ENCODE peak calls at places on chromosomes 6 and 20, in ten cellular contexts. One of them, this sample, is unnamed.

GRCh38 chr6:120869397-120869796 is 464.9 kb downstream of the TBC1D32 start:
- DNase-seq in AG04450: no peak
- DNase-seq in astrocyte of the spinal cord: peak; percentile 2
- DNase-seq in fibroblast of the aortic adventitia: no peak
- DNase-seq in fibroblast of mammary gland: no peak
- DNase-seq in cardiac muscle cell: no peak
- DNase-seq in neural crest cell: peak; percentile 11
- DNase-seq in AG09309: no peak
- DNase-seq in nephron progenitor cell: peak; percentile 52
- DNase-seq in endothelial cell: peak; percentile 55
- DNase-seq in this sample: no peak

GRCh38 chr6:113697642-113698410 is 159.3 kb upstream of the MARCKS start:
- DNase-seq in AG04450: peak; percentile 90
- DNase-seq in astrocyte of the spinal cord: peak; percentile 90
- DNase-seq in fibroblast of the aortic adventitia: peak; percentile 88
- DNase-seq in fibroblast of mammary gland: peak; percentile 93
- DNase-seq in cardiac muscle cell: peak; percentile 86
- DNase-seq in neural crest cell: no peak
- DNase-seq in AG09309: peak; percentile 82
- DNase-seq in nephron progenitor cell: no peak
- DNase-seq in endothelial cell: no peak
- DNase-seq in this sample: peak; percentile 84

GRCh38 chr6:89599727-89600126 is 38.8 kb downstream of the LYRM2 start:
- DNase-seq in AG04450: no peak
- DNase-seq in astrocyte of the spinal cord: no peak
- DNase-seq in fibroblast of the aortic adventitia: no peak
- DNase-seq in fibroblast of mammary gland: no peak
- DNase-seq in cardiac muscle cell: no peak
- DNase-seq in neural crest cell: no peak
- DNase-seq in AG09309: no peak
- DNase-seq in nephron progenitor cell: peak; percentile 19
- DNase-seq in endothelial cell: no peak
- DNase-seq in this sample: no peak

GRCh38 chr6:30979690-30980089 is 3.8 kb upstream of the MUC21 start:
- DNase-seq in AG04450: no peak
- DNase-seq in astrocyte of the spinal cord: no peak
- DNase-seq in fibroblast of the aortic adventitia: no peak
- DNase-seq in fibroblast of mammary gland: no peak
- DNase-seq in cardiac muscle cell: no peak
- DNase-seq in neural crest cell: no peak
- DNase-seq in AG09309: no peak
- DNase-seq in nephron progenitor cell: no peak
- DNase-seq in endothelial cell: no peak
- DNase-seq in this sample: no peak

GRCh38 chr20:35001596-35002362 is 46.1 kb downstream of the MYH7B start:
- DNase-seq in AG04450: no peak
- DNase-seq in astrocyte of the spinal cord: no peak
- DNase-seq in fibroblast of the aortic adventitia: no peak
- DNase-seq in fibroblast of mammary gland: no peak
- DNase-seq in cardiac muscle cell: no peak
- DNase-seq in neural crest cell: no peak
- DNase-seq in AG09309: no peak
- DNase-seq in nephron progenitor cell: no peak
- DNase-seq in endothelial cell: no peak
- DNase-seq in this sample: no peak

GRCh38 chr6:136927313-136927712 is 5.2 kb downstream of the SLC35D3 start:
- DNase-seq in AG04450: no peak
- DNase-seq in astrocyte of the spinal cord: no peak
- DNase-seq in fibroblast of the aortic adventitia: no peak
- DNase-seq in fibroblast of mammary gland: no peak
- DNase-seq in cardiac muscle cell: peak; percentile 25
- DNase-seq in neural crest cell: no peak
- DNase-seq in AG09309: no peak
- DNase-seq in nephron progenitor cell: no peak
- DNase-seq in endothelial cell: peak; percentile 48
- DNase-seq in this sample: no peak

GRCh38 chr6:33839399-33840063 is 35.7 kb upstream of the MLN start:
- DNase-seq in AG04450: no peak
- DNase-seq in astrocyte of the spinal cord: no peak
- DNase-seq in fibroblast of the aortic adventitia: no peak
- DNase-seq in fibroblast of mammary gland: no peak
- DNase-seq in cardiac muscle cell: no peak
- DNase-seq in neural crest cell: no peak
- DNase-seq in AG09309: no peak
- DNase-seq in nephron progenitor cell: no peak
- DNase-seq in endothelial cell: no peak
- DNase-seq in this sample: no peak

GRCh38 chr6:38678178-38678760 is 24.7 kb downstream of the GLO1 start:
- DNase-seq in AG04450: no peak
- DNase-seq in astrocyte of the spinal cord: no peak
- DNase-seq in fibroblast of the aortic adventitia: no peak
- DNase-seq in fibroblast of mammary gland: no peak
- DNase-seq in cardiac muscle cell: no peak
- DNase-seq in neural crest cell: no peak
- DNase-seq in AG09309: no peak
- DNase-seq in nephron progenitor cell: no peak
- DNase-seq in endothelial cell: no peak
- DNase-seq in this sample: no peak

GRCh38 chr20:40835321-40835720 is 146.3 kb upstream of the MAFB start:
- DNase-seq in AG04450: no peak
- DNase-seq in astrocyte of the spinal cord: no peak
- DNase-seq in fibroblast of the aortic adventitia: no peak
- DNase-seq in fibroblast of mammary gland: no peak
- DNase-seq in cardiac muscle cell: no peak
- DNase-seq in neural crest cell: no peak
- DNase-seq in AG09309: no peak
- DNase-seq in nephron progenitor cell: no peak
- DNase-seq in endothelial cell: no peak
- DNase-seq in this sample: no peak

GRCh38 chr6:56938634-56939294 is 16.1 kb upstream of the BEND6 start:
- DNase-seq in AG04450: peak; percentile 88
- DNase-seq in astrocyte of the spinal cord: peak; percentile 99
- DNase-seq in fibroblast of the aortic adventitia: peak; percentile 100
- DNase-seq in fibroblast of mammary gland: peak; percentile 100
- DNase-seq in cardiac muscle cell: peak; percentile 92
- DNase-seq in neural crest cell: no peak
- DNase-seq in AG09309: peak; percentile 99
- DNase-seq in nephron progenitor cell: no peak
- DNase-seq in endothelial cell: no peak
- DNase-seq in this sample: peak; percentile 98

GRCh38 chr6:16683524-16684194 is 77.6 kb downstream of the ATXN1 start:
- DNase-seq in AG04450: no peak
- DNase-seq in astrocyte of the spinal cord: peak; percentile 82
- DNase-seq in fibroblast of the aortic adventitia: peak; percentile 81
- DNase-seq in fibroblast of mammary gland: peak; percentile 89
- DNase-seq in cardiac muscle cell: peak; percentile 85
- DNase-seq in neural crest cell: no peak
- DNase-seq in AG09309: no peak
- DNase-seq in nephron progenitor cell: no peak
- DNase-seq in endothelial cell: no peak
- DNase-seq in this sample: peak; percentile 74

GRCh38 chr6:34447915-34448314 is 18.0 kb upstream of the PACSIN1 start:
- DNase-seq in AG04450: no peak
- DNase-seq in astrocyte of the spinal cord: no peak
- DNase-seq in fibroblast of the aortic adventitia: no peak
- DNase-seq in fibroblast of mammary gland: no peak
- DNase-seq in cardiac muscle cell: no peak
- DNase-seq in neural crest cell: no peak
- DNase-seq in AG09309: no peak
- DNase-seq in nephron progenitor cell: peak; percentile 59
- DNase-seq in endothelial cell: no peak
- DNase-seq in this sample: no peak

DNA sequence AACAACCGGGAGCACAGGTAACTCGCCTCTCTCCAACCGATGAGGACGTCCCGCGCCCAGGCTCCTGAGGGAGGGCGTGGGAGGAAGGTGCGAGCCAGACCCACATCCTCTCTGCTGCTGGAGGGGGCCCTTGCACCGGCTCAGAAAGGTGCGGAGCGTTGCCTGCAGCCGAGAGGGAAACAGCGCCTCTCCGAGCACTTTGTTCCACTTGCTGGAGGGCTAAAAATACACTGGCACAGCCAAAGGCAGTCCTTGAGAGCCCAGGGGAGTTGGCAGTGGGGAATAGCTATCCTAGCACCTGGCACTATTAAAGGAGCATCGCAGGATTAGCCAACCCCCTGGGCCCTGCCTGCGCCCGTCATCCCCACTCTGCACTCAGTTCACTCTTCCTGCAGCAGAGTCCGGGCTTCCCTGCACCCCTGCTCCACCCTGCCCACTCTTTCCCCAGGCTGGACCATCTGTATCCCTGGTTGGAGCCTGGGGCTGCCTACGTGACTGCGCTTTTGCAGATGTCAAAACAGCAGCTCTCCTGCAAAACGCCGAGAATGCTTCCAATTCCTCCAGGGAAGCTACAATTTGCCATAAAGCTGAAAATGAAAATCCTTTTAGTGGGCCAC is 108.9 kb downstream of the SNX5 start:
- DNase-seq in AG04450: no peak
- DNase-seq in astrocyte of the spinal cord: no peak
- DNase-seq in fibroblast of the aortic adventitia: no peak
- DNase-seq in fibroblast of mammary gland: no peak
- DNase-seq in cardiac muscle cell: no peak
- DNase-seq in neural crest cell: no peak
- DNase-seq in AG09309: no peak
- DNase-seq in nephron progenitor cell: no peak
- DNase-seq in endothelial cell: no peak
- DNase-seq in this sample: no peak
- TF ChIP-seq CTCF in AG04450: no peak
- TF ChIP-seq CTCF in astrocyte of the spinal cord: no peak
- TF ChIP-seq CTCF in fibroblast of the aortic adventitia: no peak
- TF ChIP-seq CTCF in fibroblast of mammary gland: no peak
- TF ChIP-seq CTCF in cardiac muscle cell: no peak
- TF ChIP-seq CTCF in neural crest cell: no peak
- TF ChIP-seq CTCF in AG09309: no peak
- TF ChIP-seq CTCF in nephron progenitor cell: no peak
- TF ChIP-seq CTCF in endothelial cell: no peak
- TF ChIP-seq CTCF in this sample: no peak

DNA sequence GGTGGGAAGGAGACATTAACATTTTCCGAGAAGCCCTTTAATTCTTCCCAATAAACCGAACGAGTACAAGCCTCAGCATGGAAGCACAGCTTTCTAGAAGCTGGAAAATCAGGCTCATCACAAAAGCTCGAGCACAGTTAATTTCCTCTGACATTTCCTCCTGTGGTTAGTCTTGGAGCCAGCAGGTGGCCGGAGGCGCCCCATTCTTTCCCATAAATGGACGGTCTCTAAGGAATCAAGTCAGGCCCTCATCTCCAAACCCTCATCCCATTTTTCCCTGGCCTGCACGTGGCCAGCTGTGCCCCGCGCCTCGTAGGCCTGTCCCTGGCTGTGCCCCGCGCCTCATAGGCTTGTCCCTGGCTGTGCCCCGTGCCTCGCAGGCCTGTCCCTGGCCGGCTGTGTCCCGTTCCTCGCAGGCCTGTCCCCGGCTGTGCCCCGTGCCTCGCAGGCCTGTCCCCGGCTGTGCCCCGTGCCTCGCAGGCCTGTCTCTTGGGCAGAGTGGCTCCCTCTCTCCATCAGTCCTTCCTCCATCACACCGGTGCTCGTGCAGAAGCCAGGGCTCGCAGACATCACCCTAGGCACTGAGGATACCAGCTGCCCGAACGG is 19.7 kb upstream of the NTSR1 start:
- DNase-seq in AG04450: no peak
- DNase-seq in astrocyte of the spinal cord: peak; percentile 23
- DNase-seq in fibroblast of the aortic adventitia: no peak
- DNase-seq in fibroblast of mammary gland: no peak
- DNase-seq in cardiac muscle cell: no peak
- DNase-seq in neural crest cell: no peak
- DNase-seq in AG09309: no peak
- DNase-seq in nephron progenitor cell: no peak
- DNase-seq in endothelial cell: no peak
- DNase-seq in this sample: no peak
- TF ChIP-seq CTCF in AG04450: peak; percentile 45
- TF ChIP-seq CTCF in astrocyte of the spinal cord: peak; percentile 13
- TF ChIP-seq CTCF in fibroblast of the aortic adventitia: no peak
- TF ChIP-seq CTCF in fibroblast of mammary gland: peak; percentile 3
- TF ChIP-seq CTCF in cardiac muscle cell: peak; percentile 5
- TF ChIP-seq CTCF in neural crest cell: peak; percentile 33
- TF ChIP-seq CTCF in AG09309: peak; percentile 45
- TF ChIP-seq CTCF in nephron progenitor cell: peak; percentile 20
- TF ChIP-seq CTCF in endothelial cell: peak; percentile 19
- TF ChIP-seq CTCF in this sample: peak; percentile 34

DNA sequence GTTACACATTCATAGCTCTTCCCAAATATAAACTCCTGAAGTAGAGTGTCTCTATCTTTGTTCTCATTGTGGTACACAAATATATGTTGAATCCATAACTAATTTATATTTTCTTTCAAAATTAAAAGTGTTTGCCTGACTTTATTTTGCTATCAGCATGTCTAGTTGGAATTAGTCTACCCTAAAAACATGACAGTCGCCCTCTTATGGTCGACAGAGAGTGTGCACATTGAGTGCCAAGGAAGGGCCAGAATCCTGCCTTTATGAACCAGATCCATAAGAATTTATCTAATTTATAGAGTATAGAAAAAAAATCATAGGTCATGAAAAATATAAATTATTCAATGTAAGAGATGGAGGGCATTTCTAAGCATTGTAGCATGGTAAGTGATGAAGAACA is 12.3 kb upstream of the DEFB112 start:
- DNase-seq in AG04450: no peak
- DNase-seq in astrocyte of the spinal cord: no peak
- DNase-seq in fibroblast of the aortic adventitia: no peak
- DNase-seq in fibroblast of mammary gland: no peak
- DNase-seq in cardiac muscle cell: no peak
- DNase-seq in neural crest cell: no peak
- DNase-seq in AG09309: no peak
- DNase-seq in nephron progenitor cell: peak; percentile 5
- DNase-seq in endothelial cell: peak; percentile 23
- DNase-seq in this sample: no peak
- TF ChIP-seq CTCF in AG04450: peak; percentile 54
- TF ChIP-seq CTCF in astrocyte of the spinal cord: no peak
- TF ChIP-seq CTCF in fibroblast of the aortic adventitia: no peak
- TF ChIP-seq CTCF in fibroblast of mammary gland: peak; percentile 23
- TF ChIP-seq CTCF in cardiac muscle cell: no peak
- TF ChIP-seq CTCF in neural crest cell: peak; percentile 58
- TF ChIP-seq CTCF in AG09309: no peak
- TF ChIP-seq CTCF in nephron progenitor cell: peak; percentile 48
- TF ChIP-seq CTCF in endothelial cell: peak; percentile 65
- TF ChIP-seq CTCF in this sample: peak; percentile 11

DNA sequence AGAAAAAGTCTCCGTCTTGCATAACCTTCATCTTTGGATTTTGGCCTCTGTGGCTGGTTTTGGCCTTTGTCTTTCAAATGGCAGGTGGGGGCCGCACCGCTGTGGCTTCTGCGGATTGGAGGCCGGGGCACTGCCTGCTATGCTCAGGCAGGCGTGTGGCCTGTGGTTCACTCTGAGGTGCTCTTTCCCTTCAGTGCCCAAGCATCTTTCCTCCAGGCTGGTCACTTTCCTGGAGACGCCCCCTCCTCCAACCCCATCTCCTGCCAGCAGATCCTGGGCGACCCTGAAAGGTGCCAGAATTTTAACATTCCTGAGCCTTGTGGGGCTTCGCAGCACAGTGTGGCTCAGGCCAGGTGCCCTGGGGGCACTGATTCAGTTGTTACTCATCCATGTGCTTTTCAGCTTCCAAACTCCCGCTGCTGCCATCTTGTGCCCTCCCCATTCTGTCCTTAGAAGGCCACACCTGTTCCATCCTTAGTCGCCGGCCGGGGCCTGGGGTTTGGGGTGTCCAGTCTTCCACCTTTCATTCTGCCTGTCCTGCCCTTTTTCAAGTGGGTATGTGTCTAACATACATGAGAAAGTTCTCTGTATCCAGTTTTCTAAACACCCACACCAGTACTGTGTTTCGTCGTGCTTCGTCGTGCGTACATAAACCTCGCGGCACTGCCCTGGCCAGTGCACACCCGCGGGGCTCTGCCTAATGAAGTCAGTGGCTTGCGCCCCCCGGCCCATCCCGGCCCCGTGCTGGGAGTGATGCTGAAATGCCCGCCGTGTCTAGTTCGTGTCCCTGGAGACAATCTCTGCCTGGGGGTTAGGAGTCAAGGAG is 12.1 kb downstream of the SS18L1 start:
- DNase-seq in AG04450: no peak
- DNase-seq in astrocyte of the spinal cord: no peak
- DNase-seq in fibroblast of the aortic adventitia: no peak
- DNase-seq in fibroblast of mammary gland: no peak
- DNase-seq in cardiac muscle cell: no peak
- DNase-seq in neural crest cell: no peak
- DNase-seq in AG09309: no peak
- DNase-seq in nephron progenitor cell: no peak
- DNase-seq in endothelial cell: no peak
- DNase-seq in this sample: no peak
- TF ChIP-seq CTCF in AG04450: no peak
- TF ChIP-seq CTCF in astrocyte of the spinal cord: no peak
- TF ChIP-seq CTCF in fibroblast of the aortic adventitia: no peak
- TF ChIP-seq CTCF in fibroblast of mammary gland: no peak
- TF ChIP-seq CTCF in cardiac muscle cell: no peak
- TF ChIP-seq CTCF in neural crest cell: no peak
- TF ChIP-seq CTCF in AG09309: no peak
- TF ChIP-seq CTCF in nephron progenitor cell: no peak
- TF ChIP-seq CTCF in endothelial cell: no peak
- TF ChIP-seq CTCF in this sample: no peak